ENCODE peak calls at places on chromosomes 3 and 15, in five cellular contexts. Z, V, T, L and H are unnamed samples.

GRCh38 chr3:8997151-8997550 is 33.9 kb upstream of the RAD18 start:
- DNase-seq in Z (no peak), V (no peak), T (no peak), L (no peak), H (peak; percentile 61)

GRCh38 chr3:113124256-113124830 is 87.0 kb upstream of the BOC start:
- DNase-seq in Z (no peak), V (no peak), T (no peak), L (no peak), H (no peak)

GRCh38 chr3:57652203-57652602 is 40.7 kb downstream of the DENND6A start:
- DNase-seq in Z (no peak), V (no peak), T (no peak), L (no peak), H (no peak)

GRCh38 chr3:184687363-184688049 is 24.4 kb downstream of the MAGEF1 start:
- DNase-seq in Z (no peak), V (peak; percentile 34), T (no peak), L (no peak), H (no peak)

GRCh38 chr3:158522737-158523136 is 48.3 kb upstream of the MLF1 start:
- DNase-seq in Z (no peak), V (no peak), T (no peak), L (no peak), H (no peak)

GRCh38 chr15:74383695-74384565 is 16.5 kb upstream of the CYP11A1 start:
- DNase-seq in Z (no peak), V (no peak), T (no peak), L (no peak), H (no peak)

GRCh38 chr3:110576962-110577361 is 494.7 kb upstream of the NECTIN3 start:
- DNase-seq in Z (no peak), V (no peak), T (no peak), L (no peak), H (no peak)

GRCh38 chr3:192570757-192571156 is 156.6 kb downstream of the FGF12 start:
- DNase-seq in Z (no peak), V (no peak), T (no peak), L (no peak), H (no peak)

GRCh38 chr3:28449398-28449797 is 100.8 kb upstream of the AZI2 start:
- DNase-seq in Z (no peak), V (no peak), T (no peak), L (no peak), H (no peak)

DNA sequence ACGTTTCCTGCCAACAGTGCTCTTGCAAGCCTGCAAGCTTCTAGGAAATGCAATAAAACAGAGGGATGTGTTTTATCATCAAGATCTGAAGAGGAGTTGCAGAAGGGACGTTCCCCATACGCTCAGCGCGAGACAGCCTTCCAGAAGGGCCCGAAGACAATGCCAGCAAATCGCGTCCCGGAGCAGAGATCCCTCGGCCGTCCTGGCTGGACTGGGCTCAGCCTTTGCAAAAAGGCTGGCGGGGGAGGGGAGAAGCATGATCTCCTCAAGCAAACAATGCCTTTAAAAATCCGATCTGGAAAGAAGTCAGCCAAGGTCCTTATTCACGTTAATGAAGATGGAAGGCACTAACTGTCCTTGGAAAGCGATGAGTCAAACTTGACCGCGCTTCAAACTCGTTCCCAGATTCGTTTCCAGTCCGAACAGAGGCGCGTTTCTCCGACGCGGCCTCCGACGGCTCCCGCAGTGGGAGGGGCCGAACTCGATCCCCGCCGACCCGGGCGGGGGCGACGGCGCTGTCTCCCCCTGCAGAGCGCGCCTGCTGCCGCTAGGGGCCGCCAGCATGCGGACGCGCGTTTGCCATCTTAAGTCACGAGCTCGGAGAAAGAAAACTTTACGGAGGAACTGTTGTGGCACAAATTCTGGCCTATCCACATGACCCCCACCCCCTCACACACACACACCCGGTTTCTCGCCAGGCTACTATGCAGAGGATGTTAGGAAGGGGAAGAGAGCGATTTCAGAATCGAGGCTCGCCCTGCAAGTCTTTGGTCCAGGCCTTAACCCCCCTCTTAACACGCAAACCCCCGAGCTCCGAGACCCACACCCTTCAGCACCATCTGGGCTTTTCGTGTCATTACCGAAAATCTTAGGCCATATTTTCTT is 5.5 kb downstream of the BCL6 start:
- DNase-seq in Z (peak; percentile 64), V (peak; percentile 87), T (peak; percentile 98), L (peak; percentile 79), H (no peak)
- TF ChIP-seq POLR2AphosphoS5 in Z (peak; percentile 12), V (peak; percentile 59), T (no peak), L (peak; percentile 80), H (peak; percentile 68)

GRCh38 chr3:14907043-14907966 is 40.1 kb upstream of the NR2C2 start:
- DNase-seq in Z (no peak), V (no peak), T (no peak), L (no peak), H (no peak)
- TF ChIP-seq POLR2AphosphoS5 in Z (no peak), V (no peak), T (no peak), L (no peak), H (no peak)

GRCh38 chr15:98728107-98728810 is 79.9 kb downstream of the IGF1R start:
- DNase-seq in Z (no peak), V (no peak), T (no peak), L (no peak), H (no peak)

GRCh38 chr15:98730860-98731711 is 82.7 kb downstream of the IGF1R start:
- DNase-seq in Z (no peak), V (no peak), T (no peak), L (no peak), H (no peak)

GRCh38 chr15:98727115-98728040 is 79.0 kb downstream of the IGF1R start:
- DNase-seq in Z (no peak), V (peak; percentile 92), T (peak; percentile 94), L (peak; percentile 93), H (no peak)

GRCh38 chr15:98728811-98729160 is 80.4 kb downstream of the IGF1R start:
- DNase-seq in Z (no peak), V (no peak), T (no peak), L (no peak), H (no peak)

GRCh38 chr15:98729446-98730042 is 81.2 kb downstream of the IGF1R start:
- DNase-seq in Z (no peak), V (no peak), T (no peak), L (no peak), H (no peak)
- TF ChIP-seq POLR2AphosphoS5 in Z (no peak), V (no peak), T (no peak), L (no peak), H (no peak)

DNA sequence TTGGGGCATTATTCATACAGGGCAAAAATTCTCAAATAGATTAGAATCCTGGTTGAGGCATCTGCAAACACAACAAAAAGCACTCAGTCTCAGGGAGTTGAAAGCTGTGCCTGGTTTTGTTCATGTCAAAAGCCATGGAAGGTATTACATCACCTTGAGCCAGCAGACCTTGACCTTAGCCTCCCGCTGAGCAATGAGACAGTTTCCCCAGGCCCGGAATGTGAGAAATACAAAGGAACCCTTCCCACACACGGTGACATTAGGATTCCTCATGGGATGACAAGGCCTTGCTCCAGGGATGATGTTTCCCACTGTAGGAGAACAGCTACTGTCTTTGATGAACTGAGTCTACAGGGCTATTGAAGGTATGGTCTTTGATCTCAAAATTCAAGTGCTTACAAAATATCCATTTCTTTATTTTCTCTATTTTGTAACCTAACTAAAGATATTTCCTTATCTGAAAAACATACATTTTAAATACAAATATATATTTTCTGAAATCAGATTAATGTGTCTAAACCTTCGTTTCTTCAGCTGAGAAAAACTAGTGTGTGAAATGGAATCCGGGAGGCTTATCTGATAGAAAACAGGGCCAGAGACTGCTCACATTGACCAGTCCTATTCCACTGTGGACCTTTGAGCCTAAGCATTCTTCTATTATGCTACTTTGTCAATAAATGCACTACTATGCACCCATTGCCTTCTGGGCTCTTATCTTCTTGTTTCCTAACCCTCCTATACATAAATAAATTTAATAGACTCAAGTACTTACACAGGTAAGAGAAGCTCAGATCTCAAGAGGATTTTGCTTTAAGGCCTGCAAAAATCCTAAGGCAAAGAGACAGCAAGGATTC is 298.2 kb downstream of the KBTBD8 start:
- DNase-seq in Z (no peak), V (no peak), T (no peak), L (no peak), H (no peak)
- TF ChIP-seq POLR2AphosphoS5 in Z (no peak), V (no peak), T (no peak), L (no peak), H (no peak)

DNA sequence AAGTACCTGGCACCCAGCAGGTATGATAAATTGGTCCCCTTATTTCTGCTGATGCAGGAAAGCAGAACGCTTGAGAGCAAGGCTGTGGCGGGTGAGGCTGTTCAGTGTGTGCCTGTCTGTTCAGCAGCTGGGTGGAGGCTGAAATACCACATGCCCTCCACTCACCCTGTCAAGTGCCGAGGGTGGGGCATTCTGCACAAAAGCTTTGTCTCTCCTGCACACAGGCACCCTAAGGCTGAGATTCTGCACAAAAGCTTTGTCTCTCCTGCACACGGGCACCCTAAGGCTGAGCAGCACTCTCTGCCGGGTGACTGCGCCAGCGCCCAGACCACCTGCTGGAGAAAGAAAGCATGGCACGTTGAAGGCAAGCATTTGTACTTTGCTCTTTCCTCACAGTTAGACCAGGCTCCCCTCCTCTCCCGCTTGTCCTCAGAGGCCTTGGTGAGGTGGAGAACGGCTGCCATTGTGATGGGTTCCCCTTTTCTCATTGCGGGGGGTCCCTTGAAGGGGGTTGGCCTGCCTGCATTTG is 97.5 kb downstream of the BDH1 start:
- DNase-seq in Z (no peak), V (no peak), T (no peak), L (no peak), H (no peak)
- TF ChIP-seq POLR2AphosphoS5 in Z (no peak), V (no peak), T (no peak), L (no peak), H (no peak)

GRCh38 chr3:129554356-129555120 is 11.6 kb downstream of the H1-8 start:
- DNase-seq in Z (peak; percentile 70), V (no peak), T (no peak), L (no peak), H (no peak)
- TF ChIP-seq POLR2AphosphoS5 in Z (peak; percentile 68), V (no peak), T (no peak), L (no peak), H (no peak)